ENCODE peak calls at places on chromosomes 12 and 14, in seven cellular contexts. D is naive thymus-derived CD8-positive, alpha-beta T cell; L is HCT116; G is activated naive CD4-positive, alpha-beta T cell treated with anti-CD3 and anti-CD28 coated beads, Interleukin-2, amount 50 U/mL, for 72 hours; C is activated naive CD8-positive, alpha-beta T cell treated with anti-CD3 and anti-CD28 coated beads, Interleukin-2, amount 50 U/mL, for 24 hours; N is activated CD8-positive, alpha-beta T cell treated with anti-CD3 and anti-CD28 coated beads, Interleukin-2, amount 10 ng/mL, durations not matched to agents 7 days and 5 days; T is psoas muscle. E is an unnamed sample.

GRCh38 chr12:6964605-6965025 is 5.8 kb downstream of the PHB2 start:
- ATAC-seq in D (peak), L (no peak), G (no peak), C (no peak), N (no peak), T (no peak), E (no peak)

GRCh38 chr12:80877706-80878384 is 59.9 kb downstream of the LIN7A start:
- ATAC-seq in D (no peak), L (no peak), G (no peak), C (no peak), N (no peak), T (no peak), E (no peak)

GRCh38 chr14:34981743-34982420 is 910 bp upstream of the SRP54 start:
- ATAC-seq in D (peak), L (peak), G (peak), C (peak), N (peak), T (no peak), E (peak)

GRCh38 chr12:128920468-128920867 is 67.2 kb downstream of the GLT1D1 start:
- ATAC-seq in D (no peak), L (no peak), G (no peak), C (no peak), N (no peak), T (peak), E (no peak)

GRCh38 chr12:128298091-128298490 is 31.1 kb downstream of the TMEM132C start:
- ATAC-seq in D (no peak), L (no peak), G (no peak), C (no peak), N (no peak), T (no peak), E (no peak)

GRCh38 chr12:11762723-11763326 is 113.4 kb downstream of the ETV6 start:
- ATAC-seq in D (no peak), L (no peak), G (peak), C (peak), N (no peak), T (no peak), E (no peak)

GRCh38 chr14:90393966-90394365 is 2.9 kb upstream of the CALM1 start:
- ATAC-seq in D (no peak), L (no peak), G (no peak), C (no peak), N (no peak), T (no peak), E (no peak)

GRCh38 chr14:75861161-75861621 is 120.6 kb downstream of the TGFB3 start:
- ATAC-seq in D (no peak), L (peak), G (peak), C (peak), N (no peak), T (peak), E (peak)

GRCh38 chr12:83110424-83110823 is 423.7 kb downstream of the TMTC2 start:
- ATAC-seq in D (no peak), L (no peak), G (no peak), C (no peak), N (no peak), T (no peak), E (no peak)

GRCh38 chr12:124428792-124429281 is 133.9 kb downstream of the RFLNA start:
- ATAC-seq in D (no peak), L (no peak), G (no peak), C (no peak), N (no peak), T (no peak), E (peak)

GRCh38 chr12:24705741-24706358 is 243.1 kb downstream of the BCAT1 start:
- ATAC-seq in D (no peak), L (no peak), G (no peak), C (peak), N (no peak), T (no peak), E (no peak)

GRCh38 chr12:20601668-20602280 is 93.4 kb upstream of the SLCO1C1 start:
- ATAC-seq in D (no peak), L (peak), G (no peak), C (no peak), N (no peak), T (no peak), E (peak)

GRCh38 chr14:73240816-73241480 is 3.6 kb downstream of the PAPLN start:
- ATAC-seq in D (no peak), L (no peak), G (no peak), C (no peak), N (no peak), T (no peak), E (no peak)

GRCh38 chr12:42360747-42361403 is 34.9 kb downstream of the PPHLN1 start:
- ATAC-seq in D (no peak), L (no peak), G (peak), C (peak), N (no peak), T (no peak), E (no peak)

GRCh38 chr12:24901975-24902461 is 46.9 kb downstream of the BCAT1 start:
- ATAC-seq in D (no peak), L (no peak), G (no peak), C (no peak), N (peak), T (no peak), E (no peak)

GRCh38 chr14:104005489-104005888 is 63.2 kb upstream of the RD3L start:
- ATAC-seq in D (no peak), L (no peak), G (no peak), C (no peak), N (no peak), T (no peak), E (no peak)

GRCh38 chr12:117807946-117808345 is 160.8 kb downstream of the KSR2 start:
- ATAC-seq in D (no peak), L (no peak), G (no peak), C (no peak), N (no peak), T (no peak), E (no peak)

GRCh38 chr12:91406920-91407341 is 224.3 kb upstream of the DCN start:
- ATAC-seq in D (no peak), L (peak), G (peak), C (peak), N (no peak), T (no peak), E (no peak)

GRCh38 chr14:61663312-61663974 is 31.9 kb upstream of the HIF1A start:
- ATAC-seq in D (no peak), L (no peak), G (peak), C (peak), N (no peak), T (no peak), E (no peak)

GRCh38 chr14:97021571-97022171 is 224.5 kb downstream of the VRK1 start:
- ATAC-seq in D (no peak), L (peak), G (no peak), C (no peak), N (no peak), T (no peak), E (no peak)

GRCh38 chr14:59215757-59216156 is 27.3 kb downstream of the DAAM1 start:
- ATAC-seq in D (no peak), L (no peak), G (no peak), C (no peak), N (no peak), T (no peak), E (no peak)

GRCh38 chr12:6347367-6348338 is 5.8 kb upstream of the TNFRSF1A start:
- ATAC-seq in D (peak), L (no peak), G (no peak), C (no peak), N (peak), T (peak), E (no peak)

GRCh38 chr14:106343636-106344035 is 817.3 kb downstream of the TMEM121 start:
- ATAC-seq in D (no peak), L (no peak), G (no peak), C (no peak), N (no peak), T (no peak), E (no peak)

GRCh38 chr12:26340649-26341048 is 145.3 kb downstream of the SSPN start:
- ATAC-seq in D (no peak), L (no peak), G (no peak), C (peak), N (peak), T (no peak), E (no peak)

GRCh38 chr14:105069887-105070759 is 4.9 kb upstream of the GPR132 start:
- ATAC-seq in D (no peak), L (no peak), G (peak), C (peak), N (no peak), T (no peak), E (no peak)

GRCh38 chr12:123111498-123112165 is 39.3 kb downstream of the PITPNM2 start:
- ATAC-seq in D (no peak), L (no peak), G (peak), C (peak), N (peak), T (no peak), E (peak)

GRCh38 chr12:121048442-121048841 is 9.4 kb upstream of the OASL start:
- ATAC-seq in D (peak), L (no peak), G (peak), C (no peak), N (peak), T (no peak), E (no peak)

GRCh38 chr14:41187868-41188267 is 418.8 kb upstream of the LRFN5 start:
- ATAC-seq in D (no peak), L (no peak), G (no peak), C (no peak), N (no peak), T (no peak), E (no peak)

GRCh38 chr12:64103821-64104220 is 118.3 kb downstream of the KICS2 start:
- ATAC-seq in D (no peak), L (no peak), G (no peak), C (no peak), N (no peak), T (peak), E (peak)

GRCh38 chr14:100305446-100306255 is 593 bp downstream of the SLC25A29 start:
- ATAC-seq in D (peak), L (peak), G (peak), C (no peak), N (peak), T (peak), E (peak)

GRCh38 chr12:50527086-50527726 is 22.4 kb downstream of the DIP2B start:
- ATAC-seq in D (no peak), L (no peak), G (no peak), C (no peak), N (no peak), T (no peak), E (no peak)

GRCh38 chr14:101418601-101419000 is 142.7 kb upstream of the DIO3 start:
- ATAC-seq in D (no peak), L (no peak), G (no peak), C (no peak), N (no peak), T (no peak), E (no peak)

GRCh38 chr14:93049867-93050331 is 65.8 kb downstream of the ITPK1 start:
- ATAC-seq in D (no peak), L (no peak), G (no peak), C (no peak), N (no peak), T (peak), E (no peak)

GRCh38 chr12:49094104-49094948 is at the start of gene DHH:
- ATAC-seq in D (peak), L (no peak), G (no peak), C (no peak), N (no peak), T (peak), E (peak)

GRCh38 chr12:6620137-6620884 is 13.1 kb upstream of the CHD4 start:
- ATAC-seq in D (peak), L (no peak), G (peak), C (peak), N (peak), T (peak), E (no peak)

GRCh38 chr14:105258846-105259245 is 10.5 kb downstream of the BTBD6 start:
- ATAC-seq in D (no peak), L (no peak), G (no peak), C (no peak), N (no peak), T (no peak), E (no peak)

GRCh38 chr14:51576112-51576420 is 75.6 kb upstream of the FRMD6 start:
- ATAC-seq in D (no peak), L (no peak), G (no peak), C (no peak), N (no peak), T (no peak), E (no peak)

GRCh38 chr14:45810152-45810872 is 557.3 kb upstream of the MIS18BP1 start:
- ATAC-seq in D (no peak), L (peak), G (no peak), C (no peak), N (no peak), T (no peak), E (no peak)

GRCh38 chr12:120680165-120680738 is 6.7 kb upstream of the MLEC start:
- ATAC-seq in D (no peak), L (no peak), G (no peak), C (no peak), N (no peak), T (no peak), E (no peak)

E was measured in SK-N-SH treated with all-trans-retinoic acid at 6 μM for 48 hours.